ENCODE peak calls at places on chromosome 20, in five cellular contexts. D is IMR-90, Z is A549, W is GM12878, N is K562. M is an unnamed sample.

GRCh38 chr20:63536241-63536977 is 767 bp downstream of the PTK6 start:
- DNase-seq in W (no peak), N (no peak), D (peak; percentile 29), Z (peak; percentile 58), M (peak; percentile 92)

GRCh38 chr20:44483112-44483511 is 7.4 kb downstream of the TTPAL start:
- DNase-seq in Z (no peak), N (no peak), D (no peak), W (no peak), M (no peak)

GRCh38 chr20:58691773-58692578 is 624 bp upstream of the NPEPL1 start:
- DNase-seq in D (no peak), Z (no peak), W (no peak), N (peak; percentile 24), M (no peak)

GRCh38 chr20:1838479-1839279 is 56.5 kb upstream of the SIRPA start:
- DNase-seq in Z (no peak), N (no peak), W (no peak), D (no peak), M (peak; percentile 76)

GRCh38 chr20:50691585-50692552 is 527 bp upstream of the RIPOR3 start:
- DNase-seq in Z (no peak), D (peak; percentile 69), N (peak; percentile 74), W (no peak), M (peak; percentile 76)

GRCh38 chr20:37897008-37897548 is 5.8 kb upstream of the VSTM2L start:
- DNase-seq in N (no peak), W (no peak), D (no peak), Z (no peak), M (peak; percentile 76)

GRCh38 chr20:25301357-25301920 is 53.6 kb downstream of the PYGB start:
- DNase-seq in Z (no peak), D (no peak), W (no peak), N (no peak), M (no peak)

GRCh38 chr20:44861547-44862006 is 23.9 kb upstream of the YWHAB start:
- DNase-seq in N (no peak), Z (no peak), W (no peak), D (peak; percentile 18), M (no peak)

GRCh38 chr20:7829776-7830175 is 110.5 kb downstream of the HAO1 start:
- DNase-seq in W (no peak), Z (no peak), D (no peak), N (no peak), M (no peak)
- TF ChIP-seq RCOR1 in W (no peak), Z (no peak), D (no peak), N (no peak), M (no peak)

GRCh38 chr20:6184086-6184485 is 61.3 kb upstream of the FERMT1 start:
- DNase-seq in D (no peak), Z (no peak), N (no peak), W (no peak), M (no peak)

GRCh38 chr20:6180531-6180930 is 57.7 kb upstream of the FERMT1 start:
- DNase-seq in Z (no peak), D (no peak), N (no peak), W (no peak), M (no peak)

GRCh38 chr20:6173481-6173880 is 50.7 kb upstream of the FERMT1 start:
- DNase-seq in Z (no peak), N (no peak), D (no peak), W (no peak), M (no peak)

DNA sequence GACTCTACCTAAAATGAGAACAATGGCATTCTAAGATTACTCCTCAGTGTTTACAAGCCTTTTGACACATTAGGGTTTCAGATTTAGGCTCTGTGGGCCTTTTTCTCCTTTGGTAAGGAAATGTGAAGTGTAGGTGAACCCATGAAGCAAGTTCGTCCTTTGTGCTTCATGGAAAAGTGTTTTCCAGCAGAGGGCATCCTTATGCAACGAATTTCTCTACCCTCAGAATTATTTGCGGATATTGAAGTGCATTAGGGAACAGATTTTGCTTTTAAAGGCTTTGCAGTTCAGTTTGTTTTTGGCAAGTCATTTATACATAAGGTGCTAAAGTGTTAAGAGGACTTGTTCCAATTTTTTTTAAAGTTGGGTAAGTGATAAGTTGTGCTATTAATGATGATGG is 55.7 kb upstream of the FERMT1 start:
- DNase-seq in W (no peak), D (peak; percentile 51), N (no peak), Z (no peak), M (peak; percentile 28)
- TF ChIP-seq RCOR1 in W (no peak), D (no peak), N (no peak), Z (no peak), M (no peak)

GRCh38 chr20:17648782-17649730 is 33.0 kb downstream of the RRBP1 start:
- DNase-seq in N (peak; percentile 21), Z (peak; percentile 62), D (no peak), W (peak; percentile 5), M (peak; percentile 53)
- TF ChIP-seq RCOR1 in N (no peak), Z (no peak), D (no peak), W (no peak), M (no peak)

GRCh38 chr20:12723811-12724210 is 285.0 kb upstream of the SPTLC3 start:
- DNase-seq in W (no peak), N (no peak), Z (no peak), D (no peak), M (no peak)

GRCh38 chr20:12729326-12729725 is 279.4 kb upstream of the SPTLC3 start:
- DNase-seq in N (no peak), Z (no peak), D (no peak), W (no peak), M (no peak)

DNA sequence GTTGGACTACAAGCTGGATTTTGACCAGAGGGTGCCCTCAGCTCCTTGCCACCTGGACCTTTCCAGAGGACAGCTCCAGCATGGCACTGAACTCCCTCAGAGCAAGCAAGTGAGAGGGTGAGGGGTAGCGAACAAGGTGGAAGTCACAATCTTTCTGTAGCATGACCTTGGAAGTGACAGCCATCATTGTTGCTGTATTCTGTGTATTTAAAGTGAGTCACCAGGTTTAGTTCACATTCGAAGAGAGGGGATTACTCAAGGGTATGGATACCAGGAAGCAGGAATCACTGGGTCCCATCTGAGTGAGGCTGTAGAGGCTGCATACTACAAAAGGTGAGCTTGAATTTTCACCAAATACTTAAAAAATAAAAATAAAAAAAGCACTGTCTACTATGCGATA is 280.0 kb upstream of the SPTLC3 start:
- DNase-seq in Z (no peak), W (no peak), D (no peak), N (no peak), M (no peak)
- TF ChIP-seq RCOR1 in Z (no peak), W (no peak), D (no peak), N (no peak), M (no peak)